ENCODE peak calls at places on chromosomes 16 and 17, in four cellular contexts. D is AG10803, E is dorsolateral prefrontal cortex, B is epithelial cell of proximal tubule. P is an unnamed sample.

GRCh38 chr17:63826468-63827001 is 696 bp upstream of the PSMC5 start:
- DNase-seq in D (peak; percentile 11), E (no peak), B (no peak), P (no peak)

GRCh38 chr17:17164676-17165075 is 41.5 kb downstream of the PLD6 start:
- DNase-seq in D (no peak), E (no peak), B (no peak), P (no peak)

GRCh38 chr17:45425125-45425983 is 7.3 kb downstream of the ARHGAP27 start:
- DNase-seq in D (peak; percentile 29), E (no peak), B (peak; percentile 83), P (peak; percentile 66)

GRCh38 chr16:10031955-10032354 is 150.3 kb downstream of the GRIN2A start:
- DNase-seq in D (no peak), E (no peak), B (no peak), P (no peak)

GRCh38 chr17:33310296-33310695 is 17.2 kb upstream of the ASIC2 start:
- DNase-seq in D (no peak), E (no peak), B (no peak), P (no peak)

GRCh38 chr17:18038149-18038850 is 668 bp downstream of the ATPAF2 start:
- DNase-seq in D (no peak), E (no peak), B (no peak), P (no peak)

GRCh38 chr17:63571632-63572310 is 21.5 kb downstream of the DCAF7 start:
- DNase-seq in D (peak; percentile 77), E (no peak), B (no peak), P (no peak)

GRCh38 chr17:17906418-17907215 is 65.6 kb downstream of the TOM1L2 start:
- DNase-seq in D (peak; percentile 47), E (no peak), B (no peak), P (no peak)

GRCh38 chr16:73510852-73511251 is 462.9 kb upstream of the ZFHX3 start:
- DNase-seq in D (no peak), E (no peak), B (no peak), P (no peak)

GRCh38 chr16:12548270-12548983 is 255.3 kb downstream of the CPPED1 start:
- DNase-seq in D (no peak), E (no peak), B (no peak), P (no peak)

GRCh38 chr17:27586203-27586701 is 44.7 kb upstream of the LGALS9 start:
- DNase-seq in D (peak; percentile 86), E (no peak), B (no peak), P (peak; percentile 66)

GRCh38 chr16:79165541-79165940 is 435.0 kb downstream of the MAF start:
- DNase-seq in D (no peak), E (no peak), B (no peak), P (no peak)

GRCh38 chr16:4381072-4381934 is 9.7 kb downstream of the VASN start:
- DNase-seq in D (no peak), E (peak; percentile 55), B (no peak), P (no peak)

GRCh38 chr16:86431540-86431939 is 78.8 kb upstream of the FOXF1 start:
- DNase-seq in D (no peak), E (no peak), B (no peak), P (no peak)

GRCh38 chr17:6830383-6830986 is 1.0 kb downstream of the TEKT1 start:
- DNase-seq in D (no peak), E (no peak), B (no peak), P (no peak)

GRCh38 chr17:12089809-12090384 is 69.2 kb downstream of the MAP2K4 start:
- DNase-seq in D (peak; percentile 46), E (no peak), B (no peak), P (peak; percentile 17)

GRCh38 chr16:63581560-63581959 is 1540.3 kb downstream of the CDH11 start:
- DNase-seq in D (no peak), E (no peak), B (no peak), P (no peak)

GRCh38 chr17:58200024-58200633 is 7.6 kb downstream of the EPX start:
- DNase-seq in D (peak; percentile 39), E (no peak), B (no peak), P (no peak)

GRCh38 chr17:34502426-34502825 is 77.0 kb upstream of the TMEM132E start:
- DNase-seq in D (no peak), E (no peak), B (no peak), P (no peak)

GRCh38 chr17:42180411-42180921 is 476 bp downstream of the KCNH4 start:
- DNase-seq in D (no peak), E (no peak), B (no peak), P (no peak)
- H3K4me3 ChIP-seq in D (no peak overlapping the region), E (peak overlapping the region; percentile 54), B (peak overlapping the region; percentile 39), P (no peak overlapping the region)

GRCh38 chr17:81523139-81524062 is 4.8 kb upstream of the FSCN2 start:
- DNase-seq in D (peak; percentile 71), E (peak; percentile 76), B (no peak), P (no peak)
- TF ChIP-seq CTCF in D (peak; percentile 31), E (no peak), B (peak; percentile 42), P (peak; percentile 53)

GRCh38 chr17:50263293-50264262 is 10.7 kb upstream of the TMEM92 start:
- DNase-seq in D (no peak), E (no peak), B (no peak), P (no peak)

GRCh38 chr17:50266384-50267073 is 7.7 kb upstream of the TMEM92 start:
- DNase-seq in D (peak; percentile 86), E (no peak), B (no peak), P (no peak)

GRCh38 chr17:50265212-50265611 is 9.1 kb upstream of the TMEM92 start:
- DNase-seq in D (no peak), E (no peak), B (no peak), P (no peak)

GRCh38 chr17:50265690-50266306 is 8.5 kb upstream of the TMEM92 start:
- DNase-seq in D (no peak), E (no peak), B (no peak), P (no peak)

GRCh38 chr17:50264263-50265113 is 9.8 kb upstream of the TMEM92 start:
- DNase-seq in D (peak; percentile 47), E (no peak), B (no peak), P (no peak)
- H3K4me3 ChIP-seq in D (peak overlapping the region; percentile 49), E (no peak overlapping the region), B (no peak overlapping the region), P (no peak overlapping the region)

DNA sequence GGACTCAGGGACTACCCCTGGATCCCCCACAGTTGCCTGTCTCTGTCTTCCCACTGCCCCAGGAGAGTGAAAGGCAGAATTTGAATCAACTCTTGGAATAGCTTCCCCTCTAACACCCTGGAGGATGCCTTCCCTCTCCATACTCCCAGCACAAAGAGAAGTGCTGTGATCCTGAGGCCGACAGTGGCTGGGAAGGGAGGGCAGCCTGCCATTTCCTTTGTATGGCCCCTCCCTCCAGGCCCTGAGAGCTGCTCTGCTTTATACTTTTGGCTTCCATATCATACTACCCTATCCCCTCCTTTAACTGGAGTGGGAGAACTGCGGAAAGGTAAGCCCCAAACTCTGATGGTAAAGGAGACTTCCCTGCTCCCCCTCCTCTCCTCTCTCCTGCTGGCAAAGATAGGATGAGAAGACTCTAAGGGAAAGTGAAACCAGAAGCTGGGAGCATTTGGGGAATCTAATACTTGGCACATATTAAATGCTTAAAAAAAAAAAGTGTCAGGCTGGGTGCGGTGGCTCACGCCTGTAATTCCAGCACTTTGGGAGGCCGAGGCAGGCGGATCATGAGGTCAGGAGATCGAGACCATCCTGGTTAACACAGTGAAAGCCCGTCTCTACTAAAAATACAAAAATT is 4.1 kb upstream of the MED24 start:
- DNase-seq in D (peak; percentile 60), E (no peak), B (no peak), P (no peak)
- TF ChIP-seq CTCF in D (no peak), E (no peak), B (no peak), P (no peak)

GRCh38 chr16:2791174-2791573 is 3.8 kb upstream of the PRSS33 start:
- DNase-seq in D (no peak), E (no peak), B (no peak), P (no peak)
- H3K4me3 ChIP-seq in D (no peak overlapping the region), E (no peak overlapping the region), B (no peak overlapping the region), P (no peak overlapping the region)

DNA sequence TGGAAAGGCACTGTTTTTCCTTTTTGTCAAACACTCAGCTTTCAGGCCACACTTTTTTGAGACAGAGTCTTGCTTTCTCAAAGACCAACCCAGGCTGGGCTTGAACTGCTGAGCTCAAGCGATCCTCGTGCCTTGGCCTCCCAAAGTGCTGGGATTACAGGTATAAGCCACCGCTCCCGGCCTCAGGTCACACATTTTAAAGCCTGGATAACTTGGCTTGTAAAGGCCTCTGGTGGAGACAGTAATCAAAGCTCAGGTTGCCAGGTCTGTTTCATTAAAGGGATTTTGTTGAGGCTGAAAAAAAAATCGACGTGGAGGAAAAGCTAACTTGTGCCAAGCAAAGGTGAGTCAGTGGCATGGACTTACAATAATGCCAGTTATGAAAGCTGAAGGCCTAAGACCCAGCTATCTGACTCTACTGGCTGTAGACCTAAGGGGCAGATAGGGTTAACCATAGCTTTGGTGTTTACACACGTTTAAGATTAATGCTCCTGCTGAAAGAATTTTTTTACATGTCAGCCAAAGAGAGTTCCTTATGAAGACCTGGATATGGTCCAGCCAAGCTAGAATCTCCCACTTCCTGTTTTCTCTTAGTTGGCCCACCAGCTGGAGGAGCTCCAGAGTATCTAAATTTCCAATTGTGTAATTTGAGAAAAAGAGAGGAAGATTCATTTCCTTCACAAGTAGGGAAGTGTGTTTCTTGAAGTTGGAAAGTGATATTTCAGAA is 910 bp downstream of the NBR1 start:
- DNase-seq in D (peak; percentile 98), E (no peak), B (peak; percentile 89), P (peak; percentile 98)
- TF ChIP-seq CTCF in D (peak; percentile 35), E (no peak), B (peak; percentile 43), P (peak; percentile 48)

GRCh38 chr17:42855048-42855596 is 4.1 kb downstream of the AOC3 start:
- DNase-seq in D (no peak), E (no peak), B (no peak), P (no peak)

GRCh38 chr17:42853004-42853403 is 2.0 kb downstream of the AOC3 start:
- DNase-seq in D (no peak), E (no peak), B (no peak), P (no peak)

GRCh38 chr17:42852351-42852750 is 1.4 kb downstream of the AOC3 start:
- DNase-seq in D (no peak), E (no peak), B (no peak), P (no peak)

GRCh38 chr17:42853597-42853967 is 2.6 kb downstream of the AOC3 start:
- DNase-seq in D (no peak), E (no peak), B (no peak), P (no peak)

GRCh38 chr17:42853968-42854790 is 3.2 kb downstream of the AOC3 start:
- DNase-seq in D (no peak), E (no peak), B (no peak), P (no peak)
- H3K4me3 ChIP-seq in D (no peak overlapping the region), E (no peak overlapping the region), B (no peak overlapping the region), P (no peak overlapping the region)

DNA sequence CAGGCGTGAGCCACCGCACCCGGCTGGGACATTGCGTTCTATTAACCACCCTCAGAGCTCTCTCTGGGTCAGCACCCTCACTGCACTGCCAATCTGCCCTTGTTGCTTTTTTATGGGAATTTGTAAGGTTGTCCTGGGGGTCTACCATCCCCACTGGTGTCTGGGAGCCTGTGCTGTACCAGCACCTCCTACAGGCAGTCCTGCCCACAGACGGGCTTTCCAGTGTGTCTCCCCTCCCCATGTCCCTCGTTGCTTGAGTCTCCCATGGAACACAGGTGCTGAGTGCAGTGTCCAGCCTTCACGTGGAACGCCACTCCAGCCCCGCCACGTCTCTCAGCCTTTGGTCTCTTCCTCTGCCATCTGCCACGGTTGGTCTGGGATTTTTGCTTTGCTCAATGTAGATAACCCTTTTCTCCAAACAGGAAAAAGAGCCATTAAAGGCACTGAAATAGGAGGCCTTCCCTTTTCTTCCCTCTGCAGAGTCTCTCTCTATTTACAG is 68.0 kb upstream of the CBX4 start:
- DNase-seq in D (no peak), E (no peak), B (no peak), P (no peak)
- TF ChIP-seq CTCF in D (no peak), E (no peak), B (no peak), P (no peak)

P was measured in retinal pigment epithelial cell.